ENCODE peak calls at places on chromosomes 5 and 9, in seven cellular contexts. B is SK-N-SH, U is DMS153, D is amniotic stem cell, R is AG08395, G is GM12864, F is lower leg skin. J is an unnamed sample.

GRCh38 chr9:117187498-117187897 is 227.4 kb downstream of the ASTN2 start:
- DNase-seq in B (no peak), U (no peak), D (no peak), R (no peak), G (no peak), F (no peak), J (no peak)

GRCh38 chr5:103648086-103648485 is 85.5 kb upstream of the NUDT12 start:
- DNase-seq in B (no peak), U (no peak), D (no peak), R (no peak), G (no peak), F (no peak), J (no peak)

GRCh38 chr5:169627551-169627950 is 9.5 kb upstream of the DOCK2 start:
- DNase-seq in B (no peak), U (no peak), D (no peak), R (peak), G (no peak), F (no peak), J (no peak)

GRCh38 chr9:137382728-137383452 is 40.1 kb downstream of the EXD3 start:
- DNase-seq in B (no peak), U (no peak), D (no peak), R (no peak), G (no peak), F (peak), J (no peak)

GRCh38 chr5:131979816-131980215 is 31.6 kb downstream of the ACSL6 start:
- DNase-seq in B (no peak), U (no peak), D (no peak), R (no peak), G (no peak), F (peak), J (no peak)

GRCh38 chr5:74772359-74772758 is 5.3 kb downstream of the NSA2 start:
- DNase-seq in B (no peak), U (no peak), D (no peak), R (no peak), G (no peak), F (no peak), J (no peak)

GRCh38 chr5:5306696-5307095 is 115.8 kb upstream of the ICE1 start:
- DNase-seq in B (no peak), U (no peak), D (no peak), R (peak), G (no peak), F (no peak), J (no peak)

GRCh38 chr9:87125819-87126218 is 178.5 kb upstream of the GAS1 start:
- DNase-seq in B (no peak), U (no peak), D (no peak), R (no peak), G (no peak), F (no peak), J (no peak)

GRCh38 chr5:156438076-156438475 is 111.1 kb downstream of the SGCD start:
- DNase-seq in B (no peak), U (no peak), D (no peak), R (no peak), G (no peak), F (no peak), J (no peak)

GRCh38 chr5:64947031-64947430 is 178.3 kb downstream of the CWC27 start:
- DNase-seq in B (peak), U (peak), D (no peak), R (no peak), G (no peak), F (no peak), J (no peak)

GRCh38 chr5:105101597-105101996 is 1539.0 kb upstream of the NUDT12 start:
- DNase-seq in B (no peak), U (no peak), D (peak), R (no peak), G (no peak), F (no peak), J (no peak)

GRCh38 chr5:57650360-57651069 is 167.9 kb upstream of the ACTBL2 start:
- DNase-seq in B (peak), U (no peak), D (peak), R (peak), G (peak), F (no peak), J (peak)

J was measured in nephron progenitor cell.